ENCODE peak calls at places on chromosomes 2 and 18, in ten cellular contexts. A is heart right ventricle, R is Panc1, Q is thoracic aorta, H is left lung, X is lower lobe of right lung, E is upper lobe of right lung, Z is HepG2, O is heart left ventricle, J is upper lobe of left lung. N is an unnamed sample.

GRCh38 chr2:222813177-222813843 is 47.5 kb upstream of the ACSL3 start:
- ATAC-seq in A (no peak), R (no peak), Q (no peak), H (no peak), X (no peak), E (no peak), Z (peak; percentile 61), O (no peak), J (no peak), N (no peak)

GRCh38 chr2:197461073-197461472 is 7.7 kb downstream of the COQ10B start:
- ATAC-seq in A (peak; percentile 76), R (no peak), Q (no peak), H (no peak), X (no peak), E (no peak), Z (no peak), O (peak; percentile 50), J (no peak), N (peak; percentile 70)

GRCh38 chr2:166229678-166230023 is 101.8 kb upstream of the SCN1A start:
- ATAC-seq in A (no peak), R (no peak), Q (no peak), H (peak; percentile 85), X (peak; percentile 78), E (peak; percentile 79), Z (peak; percentile 71), O (no peak), J (peak; percentile 46), N (no peak)

GRCh38 chr2:189116059-189116458 is 63.5 kb downstream of the COL5A2 start:
- ATAC-seq in A (no peak), R (peak; percentile 65), Q (no peak), H (no peak), X (no peak), E (no peak), Z (no peak), O (no peak), J (no peak), N (no peak)

GRCh38 chr2:202494300-202494699 is 118.2 kb downstream of the BMPR2 start:
- ATAC-seq in A (peak; percentile 82), R (peak; percentile 63), Q (no peak), H (peak; percentile 84), X (peak; percentile 48), E (peak; percentile 81), Z (peak; percentile 100), O (peak; percentile 61), J (peak; percentile 30), N (no peak)

GRCh38 chr18:48762836-48763713 is 187.7 kb downstream of the SMAD7 start:
- ATAC-seq in A (no peak), R (no peak), Q (no peak), H (peak; percentile 87), X (peak; percentile 65), E (peak; percentile 66), Z (no peak), O (no peak), J (peak; percentile 44), N (peak; percentile 11)

GRCh38 chr2:62375051-62375450 is 130.9 kb downstream of the TMEM17 start:
- ATAC-seq in A (no peak), R (no peak), Q (no peak), H (no peak), X (no peak), E (no peak), Z (no peak), O (no peak), J (no peak), N (no peak)

GRCh38 chr2:23107341-23107941 is 277.5 kb upstream of the KLHL29 start:
- ATAC-seq in A (no peak), R (no peak), Q (no peak), H (no peak), X (no peak), E (no peak), Z (no peak), O (no peak), J (no peak), N (no peak)

GRCh38 chr18:41731887-41732286 is 223.1 kb upstream of the PIK3C3 start:
- ATAC-seq in A (no peak), R (no peak), Q (no peak), H (no peak), X (no peak), E (no peak), Z (no peak), O (no peak), J (no peak), N (no peak)

GRCh38 chr2:150584081-150584480 is 96.6 kb upstream of the RND3 start:
- ATAC-seq in A (no peak), R (no peak), Q (no peak), H (no peak), X (no peak), E (no peak), Z (no peak), O (no peak), J (no peak), N (no peak)

GRCh38 chr2:171391532-171391931 is 42.3 kb downstream of the METTL8 start:
- ATAC-seq in A (no peak), R (peak; percentile 69), Q (no peak), H (no peak), X (no peak), E (no peak), Z (no peak), O (no peak), J (no peak), N (no peak)

GRCh38 chr2:4381049-4381448 is 677.7 kb downstream of the DCDC2C start:
- ATAC-seq in A (no peak), R (no peak), Q (no peak), H (no peak), X (no peak), E (no peak), Z (no peak), O (no peak), J (no peak), N (no peak)

GRCh38 chr2:17830053-17831034 is 14.1 kb downstream of the MSGN1 start:
- ATAC-seq in A (peak; percentile 94), R (peak; percentile 82), Q (peak; percentile 49), H (peak; percentile 98), X (peak; percentile 94), E (peak; percentile 96), Z (peak; percentile 99), O (peak; percentile 96), J (peak; percentile 79), N (peak; percentile 67)

GRCh38 chr2:39730276-39730675 is 48.8 kb downstream of the THUMPD2 start:
- ATAC-seq in A (no peak), R (peak; percentile 15), Q (no peak), H (no peak), X (no peak), E (no peak), Z (no peak), O (no peak), J (no peak), N (no peak)

DNA sequence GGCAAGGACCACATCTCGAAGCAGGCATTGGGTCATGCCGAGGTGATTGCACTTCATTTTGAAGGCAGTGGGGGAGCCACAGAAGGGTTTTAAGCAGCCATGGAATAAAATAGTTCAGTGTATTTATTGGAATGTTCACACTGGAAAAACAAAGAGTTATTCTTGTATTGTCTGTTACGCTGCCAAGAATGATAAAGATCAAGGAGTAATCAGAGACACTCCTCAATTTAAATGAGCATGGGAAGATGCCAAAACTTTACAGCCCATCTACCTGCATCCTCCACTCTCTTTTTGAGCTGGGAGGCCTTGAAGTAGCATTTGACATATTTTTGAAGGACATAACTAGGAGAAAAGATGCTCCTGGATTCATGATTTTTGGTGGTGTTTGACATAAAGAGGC is 112.8 kb downstream of the DOCK10 start:
- ATAC-seq in A (no peak), R (no peak), Q (no peak), H (no peak), X (no peak), E (no peak), Z (no peak), O (no peak), J (no peak), N (no peak)
- H3K4me3 ChIP-seq in A (no peak overlapping the region), R (no peak overlapping the region), Q (no peak overlapping the region), H (no peak overlapping the region), X (no peak overlapping the region), E (no peak overlapping the region), Z (no peak overlapping the region), O (no peak overlapping the region), J (no peak overlapping the region), N (no peak overlapping the region)

DNA sequence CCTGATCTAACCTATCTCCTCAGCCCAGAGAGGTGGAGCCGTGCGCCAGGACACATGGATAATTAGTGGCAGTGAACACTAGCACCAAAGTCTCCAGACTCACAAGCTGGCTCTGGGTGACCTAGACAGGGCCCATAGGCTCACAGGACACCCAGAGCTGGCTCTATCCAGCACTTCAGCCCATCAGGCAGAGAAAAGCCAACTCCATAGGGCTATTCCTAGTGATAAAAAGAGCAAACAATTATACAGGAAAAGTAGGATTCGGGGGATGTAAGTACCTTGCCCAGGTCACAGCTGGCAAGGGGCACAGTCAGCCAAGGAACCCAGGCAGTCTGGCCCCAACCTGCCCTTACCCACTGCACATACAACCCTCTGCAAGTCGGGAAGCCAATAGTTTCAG is 178.6 kb downstream of the TNS1 start:
- ATAC-seq in A (no peak), R (no peak), Q (no peak), H (no peak), X (no peak), E (no peak), Z (no peak), O (no peak), J (no peak), N (no peak)
- H3K4me1 ChIP-seq in A (peaks cover 100% of the 10 kb centered on the region), R (no peaks in the 10 kb centered on the region), Q (peaks cover 39% of the 10 kb centered on the region), H (peaks cover 62% of the 10 kb centered on the region), X (peaks cover 90% of the 10 kb centered on the region), E (peaks cover 53% of the 10 kb centered on the region), Z (peaks cover 6% of the 10 kb centered on the region), O (peaks cover 100% of the 10 kb centered on the region), J (peaks cover 72% of the 10 kb centered on the region), N (peaks cover 84% of the 10 kb centered on the region)

GRCh38 chr18:78984941-78985784 is 5.5 kb downstream of the SALL3 start:
- ATAC-seq in A (no peak), R (peak; percentile 91), Q (no peak), H (peak; percentile 89), X (peak; percentile 74), E (peak; percentile 82), Z (peak; percentile 95), O (peak; percentile 33), J (peak; percentile 69), N (no peak)
- TF ChIP-seq CTCF in A (no peak), R (peak; percentile 75), Q (no peak), H (no peak), X (peak; percentile 22), E (peak; percentile 23), Z (peak; percentile 72), O (peak; percentile 14), J (no peak), N (no peak)

GRCh38 chr18:24427484-24427883 is 1.0 kb downstream of the IMPACT start:
- ATAC-seq in A (no peak), R (no peak), Q (no peak), H (peak; percentile 4), X (no peak), E (no peak), Z (no peak), O (no peak), J (no peak), N (no peak)

GRCh38 chr18:24429188-24429587 is 2.7 kb downstream of the IMPACT start:
- ATAC-seq in A (no peak), R (no peak), Q (no peak), H (no peak), X (no peak), E (no peak), Z (no peak), O (no peak), J (no peak), N (no peak)

GRCh38 chr18:24426073-24426397 is 435 bp upstream of the IMPACT start:
- ATAC-seq in A (no peak), R (no peak), Q (peak; percentile 24), H (no peak), X (no peak), E (no peak), Z (no peak), O (no peak), J (no peak), N (no peak)

GRCh38 chr18:24426398-24427294 is at the start of gene IMPACT:
- ATAC-seq in A (peak; percentile 99), R (peak; percentile 99), Q (peak; percentile 87), H (peak; percentile 99), X (peak; percentile 98), E (peak; percentile 99), Z (peak; percentile 97), O (peak; percentile 99), J (peak; percentile 94), N (peak; percentile 95)

GRCh38 chr18:24428709-24429108 is 2.2 kb downstream of the IMPACT start:
- ATAC-seq in A (no peak), R (no peak), Q (no peak), H (no peak), X (no peak), E (no peak), Z (no peak), O (no peak), J (no peak), N (no peak)
- H3K4me3 ChIP-seq in A (no peak overlapping the region), R (no peak overlapping the region), Q (no peak overlapping the region), H (no peak overlapping the region), X (no peak overlapping the region), E (no peak overlapping the region), Z (no peak overlapping the region), O (no peak overlapping the region), J (no peak overlapping the region), N (no peak overlapping the region)